ENCODE peak calls at places on chromosomes 13 and 19, in six cellular contexts. T is neural progenitor cell, H is HCT116, J is SK-N-SH, F is MM.1S, Y is GM23248. I is an unnamed sample.

GRCh38 chr19:31317098-31317497 is 32.1 kb downstream of the TSHZ3 start:
- DNase-seq in T (no peak), H (no peak), J (peak), F (no peak), Y (peak), I (no peak)

GRCh38 chr13:89937420-89937819 is 1410.1 kb upstream of the MIR17HG start:
- DNase-seq in T (no peak), H (no peak), J (no peak), F (no peak), Y (no peak), I (no peak)

GRCh38 chr13:20824762-20825161 is 51.0 kb upstream of the EEF1AKMT1 start:
- DNase-seq in T (no peak), H (no peak), J (no peak), F (no peak), Y (peak), I (no peak)

GRCh38 chr19:4467835-4468234 is 4.3 kb upstream of the HDGFL2 start:
- DNase-seq in T (no peak), H (no peak), J (no peak), F (no peak), Y (no peak), I (no peak)

GRCh38 chr19:30791116-30791515 is 418.9 kb downstream of the ZNF536 start:
- DNase-seq in T (no peak), H (no peak), J (no peak), F (no peak), Y (peak), I (no peak)

GRCh38 chr19:17209126-17210036 is 5.8 kb upstream of the USE1 start:
- DNase-seq in T (peak), H (peak), J (peak), F (no peak), Y (peak), I (peak)

GRCh38 chr19:12842511-12842910 is 4.2 kb downstream of the MAST1 start:
- DNase-seq in T (no peak), H (no peak), J (no peak), F (no peak), Y (no peak), I (no peak)

GRCh38 chr19:38251564-38252051 is 4.6 kb downstream of the PPP1R14A start:
- DNase-seq in T (no peak), H (no peak), J (no peak), F (no peak), Y (peak), I (no peak)

GRCh38 chr13:107006646-107007045 is 438.7 kb upstream of the ARGLU1 start:
- DNase-seq in T (no peak), H (no peak), J (no peak), F (no peak), Y (no peak), I (no peak)

GRCh38 chr19:38658462-38659306 is 11.2 kb downstream of the ACTN4 start:
- DNase-seq in T (no peak), H (peak), J (no peak), F (no peak), Y (peak), I (peak)

GRCh38 chr19:30719189-30719990 is 347.2 kb downstream of the ZNF536 start:
- DNase-seq in T (peak), H (no peak), J (peak), F (peak), Y (peak), I (no peak)

GRCh38 chr19:33310606-33311325 is 8.4 kb upstream of the CEBPA start:
- DNase-seq in T (no peak), H (no peak), J (no peak), F (no peak), Y (no peak), I (peak)

DNA sequence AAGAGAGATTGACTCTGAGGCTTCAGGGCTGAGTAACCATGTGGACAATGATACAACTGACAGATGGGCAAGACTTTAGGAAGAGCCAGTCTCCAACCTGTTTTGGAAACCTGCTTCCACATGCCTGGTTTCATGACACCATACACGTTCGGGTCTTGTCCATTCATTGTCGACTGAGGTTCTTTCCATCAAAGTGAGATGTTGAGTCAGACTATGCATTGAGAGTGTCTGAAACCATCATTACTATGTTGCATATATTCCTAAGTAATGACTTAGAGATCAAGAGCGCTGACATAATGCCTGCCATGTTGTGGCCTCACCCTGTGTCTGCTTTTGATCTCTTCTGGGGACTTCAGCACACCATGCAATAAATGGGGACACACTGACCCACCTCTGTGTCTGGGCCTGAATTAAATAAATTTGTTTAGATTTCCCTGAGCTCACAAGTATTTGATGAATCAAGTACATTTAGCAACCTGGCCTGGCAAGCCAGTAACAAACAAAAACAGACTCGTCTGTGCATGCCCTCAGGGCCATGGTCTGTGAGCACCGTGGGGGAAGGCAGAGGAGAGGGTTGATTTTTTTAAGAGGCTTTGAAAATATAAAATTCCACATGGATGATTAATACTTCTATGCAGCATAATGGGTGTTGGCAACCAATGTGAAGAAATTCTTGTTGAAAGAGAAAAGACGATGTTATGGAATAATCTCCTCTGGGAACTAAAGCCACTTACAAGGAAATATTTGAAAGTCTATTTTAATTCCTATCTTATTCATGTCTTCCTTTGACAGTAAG is 49.9 kb upstream of the UBAC2 start:
- DNase-seq in T (no peak), H (no peak), J (no peak), F (no peak), Y (peak), I (peak)
- TF ChIP-seq EZH2phosphoT487 in T (no peak), H (no peak), J (no peak), F (no peak), Y (no peak), I (no peak)

GRCh38 chr19:46634656-46635218 is 1.3 kb downstream of the GNG8 start:
- DNase-seq in T (peak), H (no peak), J (no peak), F (no peak), Y (no peak), I (no peak)

GRCh38 chr19:46644720-46645119 is 8.7 kb upstream of the GNG8 start:
- DNase-seq in T (no peak), H (no peak), J (no peak), F (no peak), Y (no peak), I (no peak)

GRCh38 chr19:46637224-46637623 is 1.2 kb upstream of the GNG8 start:
- DNase-seq in T (no peak), H (no peak), J (no peak), F (no peak), Y (no peak), I (no peak)

GRCh38 chr19:46635920-46636761 is at the start of gene GNG8:
- DNase-seq in T (peak), H (no peak), J (no peak), F (no peak), Y (no peak), I (no peak)

GRCh38 chr19:46639356-46640061 is 3.5 kb upstream of the GNG8 start:
- DNase-seq in T (peak), H (no peak), J (peak), F (no peak), Y (peak), I (no peak)
- H3K4me3 ChIP-seq in T (peak), H (peak), J (peak), F (peak), Y (peak), I (peak)

DNA sequence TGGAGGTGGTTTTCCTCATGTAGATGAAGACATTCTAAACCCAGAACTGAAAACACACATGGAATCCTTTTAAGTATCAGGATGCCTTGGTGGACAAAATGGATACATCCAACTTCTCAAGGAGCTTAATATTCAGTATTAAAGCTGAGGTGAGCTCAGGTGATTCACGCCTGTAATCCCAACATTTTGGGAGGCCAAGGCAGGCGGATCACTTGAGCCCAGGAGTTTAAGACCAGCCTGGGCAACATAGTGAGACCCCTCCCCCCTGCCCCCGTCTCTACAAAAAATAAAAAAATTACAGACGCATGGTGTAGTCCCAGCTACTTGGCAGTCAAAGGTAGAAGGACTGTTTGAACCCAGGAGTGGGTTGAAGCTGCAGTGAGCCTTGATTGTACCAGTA is 28.8 kb downstream of the DPRX start:
- DNase-seq in T (no peak), H (no peak), J (no peak), F (no peak), Y (no peak), I (no peak)
- H3K9ac ChIP-seq in T (no peak), H (no peak), J (no peak), F (no peak), Y (no peak), I (no peak)

GRCh38 chr19:940591-941291 is 14.9 kb downstream of the ARID3A start:
- DNase-seq in T (no peak), H (no peak), J (peak), F (no peak), Y (no peak), I (peak)
- TF ChIP-seq EZH2phosphoT487 in T (no peak), H (no peak), J (no peak), F (no peak), Y (no peak), I (peak)

GRCh38 chr13:111211789-111212516 is 96.8 kb downstream of the ARHGEF7 start:
- DNase-seq in T (peak), H (no peak), J (no peak), F (no peak), Y (no peak), I (no peak)
- H3K4me3 ChIP-seq in T (no peak), H (no peak), J (no peak), F (no peak), Y (no peak), I (no peak)

DNA sequence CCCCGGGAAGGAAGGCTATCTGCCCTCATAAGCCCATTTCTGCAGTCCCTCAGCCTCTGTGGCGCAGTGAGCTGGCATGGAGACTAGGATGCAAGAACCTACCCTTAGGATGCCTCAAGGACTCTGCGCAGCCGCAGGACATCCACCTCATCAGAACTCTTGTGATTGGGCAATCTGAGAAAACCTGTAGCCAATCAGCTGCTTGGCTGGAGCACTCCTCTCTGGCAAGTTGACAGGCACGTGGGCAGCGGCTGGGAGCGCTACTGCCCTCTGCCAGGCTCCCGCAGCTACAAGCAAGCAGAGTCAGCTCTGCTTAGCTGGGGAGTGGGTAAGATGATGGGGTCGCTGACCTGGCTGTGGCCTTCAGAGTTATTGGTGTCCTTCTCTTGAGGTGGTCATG is 1.5 kb upstream of the ECSIT start:
- DNase-seq in T (peak), H (peak), J (peak), F (peak), Y (peak), I (peak)
- H3K9ac ChIP-seq in T (no peak), H (no peak), J (no peak), F (no peak), Y (no peak), I (no peak)

GRCh38 chr13:113918981-113919646 is 54.8 kb downstream of the C13orf46 start:
- DNase-seq in T (no peak), H (no peak), J (no peak), F (no peak), Y (no peak), I (no peak)
- TF ChIP-seq EZH2phosphoT487 in T (no peak), H (no peak), J (no peak), F (no peak), Y (no peak), I (no peak)

GRCh38 chr13:44989071-44989889 is at the start of the genes GPALPP1 and NUFIP1:
- DNase-seq in T (peak), H (peak), J (peak), F (peak), Y (peak), I (peak)

DNA sequence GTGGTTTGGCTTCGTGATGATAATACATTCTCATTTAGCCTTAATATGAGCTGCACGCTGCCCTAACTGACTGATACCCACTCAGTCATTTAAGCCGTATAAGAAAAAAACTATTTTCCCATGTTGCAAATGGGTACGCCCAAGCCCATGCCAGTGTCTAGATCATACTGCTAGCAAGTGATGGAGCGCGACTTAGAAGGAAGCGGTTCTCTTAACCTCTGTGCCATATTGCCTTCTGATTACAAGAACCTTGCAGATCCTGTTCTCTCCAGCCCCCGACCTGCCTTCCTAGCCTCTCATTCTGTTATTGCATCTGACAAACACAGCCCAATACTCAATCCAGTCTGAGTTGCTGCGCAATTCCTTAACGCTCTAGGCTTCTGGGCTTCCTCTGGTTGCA is 603 bp downstream of the GPALPP1 start:
- DNase-seq in T (no peak), H (no peak), J (peak), F (no peak), Y (peak), I (no peak)
- H3K4me3 ChIP-seq in T (peak), H (peak), J (peak), F (peak), Y (peak), I (peak)

DNA sequence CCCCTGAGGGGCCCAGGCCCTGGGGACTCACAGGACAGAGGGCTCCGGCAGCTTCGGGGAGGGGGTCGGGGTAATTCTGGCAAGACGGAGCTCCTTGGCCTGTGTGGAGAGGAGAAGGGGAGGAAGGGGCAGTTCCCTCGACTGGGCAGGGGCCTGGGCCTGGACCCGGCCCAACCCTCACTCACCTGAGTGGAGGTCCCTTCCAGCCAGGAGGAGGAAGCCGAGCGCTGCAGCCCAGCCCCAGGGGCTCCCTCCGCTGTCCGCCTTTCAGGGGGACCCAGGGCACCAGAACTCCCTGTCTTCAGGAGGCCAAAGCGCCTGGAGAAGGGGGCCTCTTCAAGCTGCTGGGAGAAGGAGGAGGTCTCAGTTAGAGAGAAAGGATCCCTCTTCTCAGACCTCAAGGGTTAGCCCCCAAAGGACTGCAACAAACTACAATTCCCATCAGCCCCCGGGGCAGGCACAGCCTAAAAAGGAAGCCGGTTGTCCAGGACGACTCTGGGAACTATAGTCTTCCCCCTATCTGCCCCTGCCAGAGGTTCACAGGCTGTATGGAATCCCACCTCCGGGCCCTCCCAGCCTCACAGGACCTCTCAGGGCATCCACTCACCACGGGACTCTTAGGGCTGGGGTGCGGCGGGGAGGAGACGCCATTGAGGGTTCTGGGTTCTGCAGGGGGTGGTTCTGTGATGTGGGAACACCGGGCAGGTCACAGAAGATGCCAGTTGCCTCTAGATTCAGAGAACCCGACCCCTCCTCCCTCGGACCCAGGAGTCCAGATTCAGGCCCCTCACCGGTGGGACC is 19.8 kb downstream of the EPS8L1 start:
- DNase-seq in T (peak), H (no peak), J (no peak), F (no peak), Y (no peak), I (no peak)
- H3K9ac ChIP-seq in T (no peak), H (no peak), J (no peak), F (no peak), Y (no peak), I (no peak)

I was measured in PC-3.